ENCODE peak calls at places on chromosomes 7 and 10, in six cellular contexts. R is AG08396; Y is nucleus accumbens; X is activated gamma-delta T cell treated with anti-CD3 and anti-CD28 coated beads, Interleukin-2, amount 50 U/mL, for 16 hours; K is A172; G is NCI-H1092 treated with DMSO at 0.1 percent for 48 hours. S is an unnamed sample.

GRCh38 chr10:100749309-100750217 is 4.2 kb downstream of the PAX2 start:
- DNase-seq in R (peak), Y (no peak), X (no peak), K (no peak), G (no peak), S (no peak)

GRCh38 chr7:95089916-95090315 is 182.5 kb downstream of the PPP1R9A start:
- DNase-seq in R (no peak), Y (no peak), X (no peak), K (no peak), G (no peak), S (no peak)

GRCh38 chr10:93065675-93066543 is 5.3 kb downstream of the CYP26C1 start:
- DNase-seq in R (no peak), Y (no peak), X (no peak), K (no peak), G (peak), S (peak)

GRCh38 chr7:13725591-13725990 is 263.9 kb downstream of the ETV1 start:
- DNase-seq in R (no peak), Y (no peak), X (no peak), K (no peak), G (no peak), S (no peak)

GRCh38 chr7:126715076-126715475 is 537.7 kb downstream of the GRM8 start:
- DNase-seq in R (no peak), Y (no peak), X (no peak), K (no peak), G (peak), S (no peak)

GRCh38 chr7:77439572-77439971 is 23.4 kb upstream of the GSAP start:
- DNase-seq in R (no peak), Y (peak), X (no peak), K (no peak), G (peak), S (no peak)

GRCh38 chr7:30647589-30647988 is 34.7 kb downstream of the CRHR2 start:
- DNase-seq in R (no peak), Y (no peak), X (no peak), K (no peak), G (no peak), S (no peak)

GRCh38 chr7:100493476-100494264 is 9.9 kb downstream of the NYAP1 start:
- DNase-seq in R (peak), Y (peak), X (no peak), K (no peak), G (no peak), S (peak)

GRCh38 chr10:117107280-117107679 is 30.8 kb downstream of the VAX1 start:
- DNase-seq in R (no peak), Y (no peak), X (no peak), K (no peak), G (no peak), S (no peak)

GRCh38 chr10:112986791-112987190 is 36.7 kb downstream of the TCF7L2 start:
- DNase-seq in R (no peak), Y (no peak), X (no peak), K (no peak), G (no peak), S (no peak)

GRCh38 chr10:22752272-22752671 is 37.9 kb upstream of the PIP4K2A start:
- DNase-seq in R (no peak), Y (no peak), X (no peak), K (no peak), G (no peak), S (no peak)

GRCh38 chr7:135523146-135523545 is 13.2 kb upstream of the CNOT4 start:
- DNase-seq in R (no peak), Y (no peak), X (no peak), K (no peak), G (no peak), S (no peak)

GRCh38 chr10:18109471-18109870 is 30.8 kb upstream of the CACNB2 start:
- DNase-seq in R (no peak), Y (no peak), X (no peak), K (no peak), G (no peak), S (no peak)

GRCh38 chr10:6507311-6507710 is 72.8 kb downstream of the PRKCQ start:
- DNase-seq in R (no peak), Y (no peak), X (no peak), K (no peak), G (no peak), S (no peak)

GRCh38 chr7:77657427-77658331 is 38.6 kb upstream of the RSBN1L start:
- DNase-seq in R (no peak), Y (no peak), X (no peak), K (peak), G (peak), S (no peak)

GRCh38 chr10:100327701-100328009 is 2.4 kb downstream of the PKD2L1 start:
- DNase-seq in R (no peak), Y (no peak), X (no peak), K (no peak), G (peak), S (no peak)

GRCh38 chr7:158407581-158408331 is 179.9 kb downstream of the PTPRN2 start:
- DNase-seq in R (no peak), Y (no peak), X (no peak), K (peak), G (peak), S (no peak)

GRCh38 chr10:70508912-70509366 is 30.4 kb downstream of the PALD1 start:
- DNase-seq in R (peak), Y (peak), X (no peak), K (peak), G (peak), S (peak)

GRCh38 chr7:1114505-1114904 is 26.6 kb downstream of the GPER1 start:
- DNase-seq in R (no peak), Y (no peak), X (no peak), K (no peak), G (no peak), S (no peak)

GRCh38 chr10:104330168-104331117 is 7.8 kb downstream of the ITPRIP start:
- DNase-seq in R (peak), Y (no peak), X (no peak), K (peak), G (no peak), S (peak)

GRCh38 chr7:143456992-143457793 is 13.9 kb downstream of the TAS2R60 start:
- DNase-seq in R (peak), Y (no peak), X (no peak), K (no peak), G (no peak), S (peak)

GRCh38 chr10:132847856-132848255 is 61.9 kb upstream of the NKX6-2 start:
- DNase-seq in R (no peak), Y (no peak), X (no peak), K (no peak), G (no peak), S (no peak)

GRCh38 chr7:35727571-35727970 is 32.6 kb upstream of the HERPUD2 start:
- DNase-seq in R (no peak), Y (no peak), X (no peak), K (no peak), G (no peak), S (no peak)

GRCh38 chr10:99730026-99730425 is 1.9 kb downstream of the COX15 start:
- DNase-seq in R (no peak), Y (no peak), X (no peak), K (peak), G (no peak), S (no peak)

GRCh38 chr10:24685958-24686540 is 37.6 kb downstream of the ARHGAP21 start:
- DNase-seq in R (no peak), Y (no peak), X (no peak), K (peak), G (no peak), S (no peak)

GRCh38 chr10:75405201-75406143 is 3.9 kb upstream of the ZNF503 start:
- DNase-seq in R (no peak), Y (no peak), X (no peak), K (no peak), G (no peak), S (no peak)

GRCh38 chr10:63554666-63555065 is 33.5 kb downstream of the REEP3 start:
- DNase-seq in R (peak), Y (no peak), X (peak), K (peak), G (no peak), S (peak)

GRCh38 chr7:139813689-139814088 is 15.4 kb upstream of the TBXAS1 start:
- DNase-seq in R (no peak), Y (no peak), X (no peak), K (no peak), G (no peak), S (no peak)

GRCh38 chr10:69965086-69965485 is 87.6 kb upstream of the MACROH2A2 start:
- DNase-seq in R (no peak), Y (no peak), X (no peak), K (no peak), G (no peak), S (no peak)

GRCh38 chr7:26688936-26689506 is 175.4 kb downstream of the SKAP2 start:
- DNase-seq in R (no peak), Y (no peak), X (no peak), K (no peak), G (no peak), S (no peak)

GRCh38 chr10:88297103-88297502 is 286.0 kb downstream of the RNLS start:
- DNase-seq in R (no peak), Y (no peak), X (no peak), K (no peak), G (no peak), S (no peak)

GRCh38 chr10:11095374-11095785 is 77.7 kb downstream of the CELF2 start:
- DNase-seq in R (no peak), Y (no peak), X (no peak), K (no peak), G (no peak), S (no peak)

GRCh38 chr7:107075863-107076574 is 31.5 kb downstream of the PRKAR2B start:
- DNase-seq in R (no peak), Y (no peak), X (no peak), K (no peak), G (no peak), S (no peak)

GRCh38 chr7:54796853-54797252 is 37.8 kb upstream of the SEC61G start:
- DNase-seq in R (no peak), Y (no peak), X (no peak), K (no peak), G (no peak), S (no peak)

GRCh38 chr10:51117053-51117660 is 42.9 kb downstream of the PRKG1 start:
- DNase-seq in R (no peak), Y (no peak), X (no peak), K (no peak), G (no peak), S (peak)

GRCh38 chr10:85317827-85318226 is 989.4 kb downstream of the CCSER2 start:
- DNase-seq in R (no peak), Y (no peak), X (no peak), K (no peak), G (no peak), S (no peak)

GRCh38 chr7:34928052-34928451 is 109.2 kb downstream of the DPY19L1 start:
- DNase-seq in R (no peak), Y (peak), X (peak), K (peak), G (no peak), S (no peak)

GRCh38 chr7:39507866-39508551 is 58.2 kb upstream of the YAE1 start:
- DNase-seq in R (no peak), Y (no peak), X (no peak), K (no peak), G (peak), S (no peak)

GRCh38 chr7:70338061-70338460 is 739.8 kb downstream of the AUTS2 start:
- DNase-seq in R (no peak), Y (no peak), X (no peak), K (no peak), G (peak), S (no peak)

GRCh38 chr10:68423522-68423921 is 16.4 kb upstream of the RUFY2 start:
- DNase-seq in R (no peak), Y (no peak), X (peak), K (no peak), G (no peak), S (no peak)